ENCODE peak calls at places on chromosomes 16 and 17, in ten cellular contexts. N is heart left ventricle, W is hepatocyte, X is pancreas, O is RWPE1, H is HL-60, K is body of pancreas, C is cardiac muscle cell, E is lower leg skin, F is GM06990. I is an unnamed sample.

GRCh38 chr16:85763616-85764015 is 12.7 kb upstream of the C16orf74 start:
- DNase-seq in C (no peak), E (no peak), X (no peak), F (no peak), O (no peak), W (no peak), H (no peak), K (no peak), N (no peak), I (no peak)

GRCh38 chr17:55437165-55437605 is 15.6 kb upstream of the MMD start:
- DNase-seq in H (peak), N (no peak), E (no peak), F (peak), C (no peak), K (no peak), W (no peak), X (no peak), O (no peak), I (peak)

GRCh38 chr17:17119533-17119932 is 77.3 kb downstream of the MPRIP start:
- DNase-seq in X (no peak), K (peak), O (no peak), F (no peak), C (peak), W (no peak), H (peak), E (peak), N (no peak), I (no peak)

GRCh38 chr17:1518410-1518809 is 2.0 kb upstream of the INPP5K start:
- DNase-seq in C (no peak), H (no peak), W (no peak), F (no peak), N (no peak), O (no peak), K (no peak), E (no peak), X (no peak), I (no peak)

GRCh38 chr17:51860934-51861561 is 297.5 kb downstream of the CA10 start:
- DNase-seq in W (peak), K (peak), O (no peak), N (no peak), H (peak), F (no peak), X (peak), C (peak), E (no peak), I (no peak)

GRCh38 chr16:27515874-27516353 is 33.8 kb downstream of the GTF3C1 start:
- DNase-seq in E (no peak), C (peak), N (no peak), K (peak), F (no peak), H (peak), W (peak), X (no peak), O (peak), I (no peak)

GRCh38 chr17:2123467-2124251 is 68.8 kb downstream of the HIC1 start:
- DNase-seq in C (peak), K (no peak), E (peak), N (peak), F (peak), O (no peak), W (peak), H (peak), X (no peak), I (no peak)

GRCh38 chr17:19376799-19377198 is 1.5 kb upstream of the MAPK7 start:
- DNase-seq in O (no peak), E (peak), F (no peak), C (no peak), X (no peak), N (no peak), W (no peak), K (no peak), H (no peak), I (no peak)

GRCh38 chr16:50497592-50497991 is 50.6 kb upstream of the NKD1 start:
- DNase-seq in W (no peak), F (no peak), H (no peak), N (no peak), O (no peak), E (peak), C (peak), K (no peak), X (no peak), I (no peak)

GRCh38 chr16:27286446-27286845 is 17.9 kb upstream of the NSMCE1 start:
- DNase-seq in F (no peak), H (no peak), C (peak), E (peak), W (no peak), K (no peak), N (peak), O (peak), X (no peak), I (no peak)

GRCh38 chr17:8696456-8696855 is 48.2 kb downstream of the CCDC42 start:
- DNase-seq in W (no peak), F (no peak), C (peak), N (no peak), X (no peak), H (no peak), O (no peak), K (no peak), E (peak), I (no peak)

GRCh38 chr17:65599650-65600049 is 38.2 kb upstream of the AXIN2 start:
- DNase-seq in X (no peak), C (no peak), F (no peak), H (no peak), E (no peak), K (no peak), N (no peak), W (no peak), O (no peak), I (no peak)

GRCh38 chr17:28744104-28744801 is 442 bp downstream of the TRAF4 start:
- DNase-seq in K (peak), H (no peak), X (no peak), C (peak), N (peak), F (peak), E (no peak), W (peak), O (peak), I (peak)

GRCh38 chr16:57803413-57803990 is 1.2 kb upstream of the KIFC3 start:
- DNase-seq in O (no peak), E (no peak), H (no peak), K (no peak), C (peak), W (no peak), X (no peak), N (peak), F (no peak), I (no peak)

GRCh38 chr16:83215417-83216001 is 588.7 kb downstream of the CDH13 start:
- DNase-seq in H (peak), N (no peak), W (peak), F (peak), C (peak), E (no peak), K (peak), O (peak), X (no peak), I (no peak)

GRCh38 chr17:41655611-41656111 is 31.3 kb upstream of the KRT17 start:
- DNase-seq in K (peak), O (peak), W (peak), X (peak), H (no peak), E (peak), C (no peak), F (no peak), N (no peak), I (no peak)

GRCh38 chr17:42783062-42783777 is 2.8 kb downstream of the WNK4 start:
- DNase-seq in K (no peak), W (no peak), C (peak), N (no peak), X (no peak), H (no peak), F (no peak), E (no peak), O (peak), I (no peak)

GRCh38 chr16:53224932-53225533 is 170.2 kb downstream of the CHD9 start:
- DNase-seq in X (no peak), F (no peak), E (no peak), N (no peak), K (no peak), H (peak), O (no peak), W (no peak), C (no peak), I (no peak)

GRCh38 chr16:28863929-28864886 is 565 bp downstream of the SH2B1 start:
- DNase-seq in X (no peak), N (no peak), E (no peak), F (no peak), K (peak), H (peak), W (peak), C (peak), O (no peak), I (no peak)

GRCh38 chr17:73776978-73777567 is 132.8 kb upstream of the SDK2 start:
- DNase-seq in O (no peak), H (no peak), K (no peak), X (no peak), F (no peak), N (no peak), W (no peak), E (no peak), C (peak), I (no peak)
- TF ChIP-seq CTCF in O (no peak), H (no peak), K (no peak), X (no peak), F (no peak), N (no peak), W (peak), E (no peak), C (no peak), I (no peak)

DNA sequence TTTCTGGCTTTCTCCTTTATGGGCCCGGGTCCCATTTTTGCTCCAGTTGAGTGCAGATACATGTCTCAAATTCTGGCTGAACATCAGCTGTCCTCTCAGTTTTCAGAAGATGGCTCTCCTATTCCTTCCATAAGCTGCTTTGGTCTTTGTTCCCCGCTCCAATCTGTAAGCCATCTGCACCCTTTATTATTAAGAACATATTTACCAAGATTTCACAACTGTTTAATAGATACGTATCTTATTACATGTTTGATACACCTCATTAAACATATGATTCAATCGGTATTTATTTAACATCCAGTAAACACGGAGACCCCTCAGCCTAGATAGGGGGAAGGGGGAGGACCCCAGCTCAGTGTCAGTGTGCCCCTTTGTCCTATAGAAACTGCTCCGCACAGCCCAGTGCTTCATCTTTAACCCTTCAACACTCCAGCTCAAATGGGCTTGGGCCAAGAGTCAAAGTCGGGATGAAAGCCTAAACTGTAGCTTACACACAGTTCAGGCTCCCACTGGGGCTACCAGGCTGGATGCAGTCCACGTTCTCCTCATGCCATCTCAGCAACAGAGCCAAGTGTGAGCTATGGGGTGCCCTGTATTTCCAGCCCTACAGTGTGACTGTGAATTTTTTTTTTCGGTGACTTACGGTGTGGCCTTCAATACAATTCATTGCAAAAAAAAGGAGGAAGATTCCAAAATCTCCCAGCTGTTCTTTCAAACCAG is 166.0 kb upstream of the ZFHX3 start:
- DNase-seq in E (no peak), W (no peak), O (no peak), F (no peak), N (no peak), K (no peak), H (no peak), X (no peak), C (no peak), I (no peak)
- TF ChIP-seq CTCF in E (no peak), W (no peak), O (no peak), F (no peak), N (no peak), K (no peak), H (no peak), X (no peak), C (no peak), I (no peak)

DNA sequence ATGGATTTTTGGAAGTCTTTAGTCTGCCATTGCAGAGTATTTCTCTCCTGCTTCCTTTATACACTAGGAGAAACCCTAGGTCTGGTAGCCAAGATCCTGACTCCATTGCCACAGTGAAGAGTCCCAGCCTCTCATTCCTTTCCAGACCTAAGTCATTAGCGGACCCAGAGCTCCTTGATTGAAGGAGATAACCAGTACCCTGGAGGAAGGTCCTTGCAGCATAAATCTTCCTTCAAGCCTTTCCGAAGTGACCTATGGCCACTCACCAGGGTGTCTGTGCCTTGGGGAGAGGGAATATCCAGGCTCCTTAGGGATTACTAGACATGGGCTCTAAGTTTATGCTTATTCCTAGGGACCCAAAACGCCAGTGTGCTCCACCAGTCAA is 35.8 kb downstream of the BCL7C start:
- DNase-seq in H (no peak), E (no peak), W (no peak), C (no peak), F (no peak), K (no peak), X (no peak), O (no peak), N (no peak), I (no peak)
- TF ChIP-seq CTCF in H (no peak), E (no peak), W (no peak), C (no peak), F (no peak), K (no peak), X (no peak), O (no peak), N (no peak), I (no peak)

GRCh38 chr17:74758846-74759163 is 10.4 kb downstream of the NHERF1 start:
- DNase-seq in X (no peak), C (no peak), N (no peak), H (peak), O (peak), F (no peak), W (no peak), E (no peak), K (no peak), I (no peak)
- TF ChIP-seq CTCF in X (no peak), C (no peak), N (no peak), H (no peak), O (no peak), F (no peak), W (no peak), E (no peak), K (no peak), I (no peak)

DNA sequence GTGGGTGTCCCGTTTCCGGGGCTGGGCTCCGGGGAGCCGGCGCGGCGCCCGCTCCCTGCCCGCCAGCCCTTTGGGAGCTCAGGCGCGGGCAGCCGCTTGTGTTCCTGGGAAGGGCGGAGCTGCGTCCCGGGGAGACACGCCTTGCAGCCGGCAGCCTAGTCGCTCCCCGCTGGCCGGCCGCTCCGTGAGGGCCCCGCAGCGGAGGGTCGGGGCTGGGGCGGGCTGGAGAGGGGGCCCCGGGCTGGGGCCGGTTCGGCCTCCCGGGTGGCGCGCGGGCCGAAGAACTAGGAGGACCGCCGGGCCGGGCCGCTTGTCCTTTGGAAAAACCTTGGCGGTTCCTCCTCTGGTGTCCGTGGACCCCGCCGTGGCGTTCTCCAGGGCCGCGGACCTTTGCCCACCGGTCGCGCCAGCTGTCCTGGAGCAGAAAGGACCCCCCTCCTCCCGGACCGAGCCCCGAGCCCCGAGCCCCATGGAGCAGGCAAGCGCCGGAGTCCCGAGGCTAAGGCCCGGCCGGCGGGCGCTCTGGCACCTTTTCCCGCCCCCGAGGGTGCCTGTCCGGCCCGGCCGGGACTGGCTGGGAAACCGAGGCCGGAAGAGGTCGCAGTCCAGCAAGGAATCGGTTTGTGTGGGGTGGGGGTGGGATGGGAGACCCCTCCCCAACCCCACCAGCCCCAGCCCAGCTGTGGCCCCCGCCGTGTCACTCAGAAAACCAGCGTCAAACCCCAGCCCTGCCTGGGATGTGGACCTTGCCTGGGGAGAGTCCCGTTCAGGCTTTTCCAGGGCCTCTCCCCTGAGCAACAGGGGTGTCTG is 6.8 kb upstream of the TBC1D3B start:
- DNase-seq in E (peak), X (peak), H (peak), O (peak), N (peak), C (peak), F (no peak), W (peak), K (peak), I (no peak)
- TF ChIP-seq CTCF in E (no peak), X (no peak), H (no peak), O (no peak), N (no peak), C (no peak), F (no peak), W (peak), K (no peak), I (no peak)

GRCh38 chr17:76887809-76888208 is 19.6 kb downstream of the MGAT5B start:
- DNase-seq in F (no peak), C (peak), W (no peak), X (no peak), O (no peak), K (no peak), H (no peak), E (no peak), N (no peak), I (no peak)
- TF ChIP-seq CTCF in F (peak), C (peak), W (no peak), X (no peak), O (no peak), K (no peak), H (no peak), E (no peak), N (no peak), I (no peak)